ENCODE peak calls at places on chromosomes 2 and 18, in ten cellular contexts. M is breast epithelium, Q is stomach, A is A549, N is heart left ventricle, Y is tibial nerve, W is prostate gland, D is ovary, L is spleen, F is right lobe of liver. E is an unnamed sample.

GRCh38 chr2:185201063-185201462 is 537.5 kb upstream of the FSIP2 start:
- DNase-seq in W (no peak), L (no peak), D (no peak), F (no peak), A (no peak), Y (no peak), Q (no peak), N (no peak), M (no peak), E (no peak)

GRCh38 chr2:67954125-67954748 is 108.6 kb downstream of the C1D start:
- DNase-seq in A (no peak), Y (no peak), N (no peak), W (peak), M (no peak), L (no peak), D (no peak), F (no peak), Q (peak), E (peak)

GRCh38 chr2:144938308-144938709 is 418.4 kb upstream of the ZEB2 start:
- DNase-seq in W (no peak), Y (no peak), L (no peak), F (no peak), N (no peak), A (peak), M (no peak), Q (no peak), D (no peak), E (no peak)

GRCh38 chr2:145068509-145068908 is 548.6 kb upstream of the ZEB2 start:
- DNase-seq in A (no peak), M (no peak), Y (no peak), W (no peak), Q (no peak), L (no peak), N (no peak), F (no peak), D (no peak), E (no peak)

GRCh38 chr2:10042301-10043161 is 819 bp upstream of the KLF11 start:
- DNase-seq in L (peak), M (no peak), A (no peak), Q (peak), F (peak), N (peak), D (peak), W (no peak), Y (peak), E (peak)

GRCh38 chr2:234464291-234464645 is 32.6 kb downstream of the ARL4C start:
- DNase-seq in A (no peak), M (no peak), N (no peak), W (no peak), L (no peak), Q (no peak), F (no peak), Y (no peak), D (no peak), E (no peak)

GRCh38 chr2:29698216-29698615 is 223.2 kb downstream of the ALK start:
- DNase-seq in A (no peak), Y (no peak), Q (no peak), W (no peak), N (no peak), F (no peak), M (no peak), L (no peak), D (no peak), E (no peak)

GRCh38 chr18:3593381-3593903 is 143.5 kb downstream of the TGIF1 start:
- DNase-seq in Q (no peak), W (peak), L (no peak), M (peak), A (peak), N (no peak), F (no peak), D (peak), Y (no peak), E (no peak)

GRCh38 chr2:56357655-56358295 is 174.0 kb downstream of the CCDC85A start:
- DNase-seq in N (no peak), Q (no peak), D (no peak), A (no peak), Y (no peak), F (no peak), W (no peak), L (no peak), M (no peak), E (no peak)

GRCh38 chr2:224362094-224362493 is 39.8 kb downstream of the FAM124B start:
- DNase-seq in W (no peak), Q (no peak), M (no peak), D (no peak), N (no peak), A (no peak), Y (no peak), L (no peak), F (no peak), E (no peak)

GRCh38 chr2:224357098-224357901 is 44.6 kb downstream of the FAM124B start:
- DNase-seq in N (no peak), Q (peak), M (peak), F (no peak), D (peak), W (peak), A (peak), Y (no peak), L (no peak), E (peak)

GRCh38 chr2:224359569-224359968 is 42.3 kb downstream of the FAM124B start:
- DNase-seq in A (peak), W (no peak), N (no peak), M (no peak), L (no peak), Y (no peak), F (no peak), D (no peak), Q (no peak), E (no peak)

GRCh38 chr2:224363281-224363680 is 38.6 kb downstream of the FAM124B start:
- DNase-seq in A (peak), D (no peak), F (no peak), W (no peak), N (no peak), Q (no peak), M (no peak), Y (no peak), L (no peak), E (no peak)

DNA sequence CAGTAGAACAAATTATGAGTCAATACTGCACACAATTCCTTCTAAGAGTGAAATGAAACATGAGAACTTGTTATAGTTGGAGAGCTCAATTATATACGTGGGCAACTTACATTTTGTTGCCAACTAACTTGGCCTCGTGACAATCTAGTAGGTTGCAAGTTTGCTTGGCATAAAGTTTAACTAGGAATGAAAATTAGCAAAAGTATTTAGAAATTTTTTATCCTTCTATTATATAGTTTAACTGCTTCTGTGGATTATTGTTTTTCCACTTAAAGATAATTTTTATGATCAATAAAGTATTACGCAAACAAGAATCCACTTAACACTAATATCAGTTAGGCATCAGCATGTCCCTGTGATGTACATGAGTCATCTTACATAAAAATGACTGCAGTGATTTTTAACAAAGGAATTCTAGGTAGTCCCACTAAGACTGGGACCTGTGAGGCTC is 41.1 kb downstream of the FAM124B start:
- DNase-seq in N (no peak), Q (no peak), W (no peak), Y (no peak), A (no peak), M (no peak), F (no peak), L (no peak), D (no peak), E (no peak)
- H3K4me3 ChIP-seq in N (no peak), Q (no peak), W (no peak), Y (no peak), A (no peak), M (no peak), F (no peak), L (no peak), D (no peak), E (no peak)

GRCh38 chr2:201813996-201814845 is 7.9 kb downstream of the CDK15 start:
- DNase-seq in D (no peak), N (no peak), W (no peak), Y (no peak), M (no peak), L (no peak), A (no peak), F (no peak), Q (no peak), E (no peak)
- H3K27ac ChIP-seq in D (no peak), N (no peak), W (no peak), Y (no peak), M (no peak), L (no peak), A (no peak), F (no peak), Q (no peak), E (no peak)

DNA sequence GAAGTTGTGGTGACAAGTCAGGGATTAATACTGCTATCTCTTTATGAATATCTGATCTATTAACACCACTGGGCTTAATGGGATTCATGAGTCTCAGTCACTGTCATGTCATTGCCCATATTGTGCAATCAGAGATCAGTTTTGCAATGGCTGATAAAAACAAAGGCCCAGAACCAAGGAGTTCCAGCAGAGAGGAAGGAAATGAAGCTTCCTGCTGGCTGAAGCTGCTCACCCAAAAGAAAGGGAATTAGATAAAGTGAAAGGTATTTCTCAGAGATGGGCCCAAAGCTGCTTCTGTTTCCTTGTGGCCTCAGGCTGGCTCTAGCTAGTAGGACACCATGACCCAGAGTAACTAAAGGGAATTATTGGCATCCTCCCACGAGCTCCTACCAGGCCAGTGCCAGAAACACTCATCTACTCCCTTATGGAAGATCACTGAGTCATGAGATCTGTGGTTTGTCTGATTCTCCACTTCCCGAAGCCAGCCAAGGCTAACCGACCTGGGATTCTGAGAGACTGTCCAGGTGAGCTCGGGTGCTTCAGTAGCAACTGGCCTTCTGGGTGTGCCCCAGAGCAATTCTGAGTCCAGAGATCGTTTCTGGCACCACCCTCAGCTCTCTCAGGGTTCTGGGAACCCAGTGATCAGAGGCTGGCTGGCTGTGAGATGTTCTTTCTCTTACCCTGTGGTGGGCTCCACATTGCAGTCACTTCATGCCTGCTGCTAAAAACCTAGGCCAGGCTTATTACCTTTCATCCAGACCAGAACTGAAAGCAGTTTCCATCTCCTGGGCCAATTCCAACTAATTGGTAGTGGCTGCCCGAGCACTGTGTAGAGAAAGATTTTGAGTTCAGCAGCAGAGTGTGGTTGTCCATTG is 129.5 kb upstream of the PELI1 start:
- DNase-seq in M (peak), Q (peak), Y (no peak), D (peak), F (peak), L (no peak), A (peak), W (peak), N (peak), E (peak)
- TF ChIP-seq POLR2A in M (no peak), Q (no peak), Y (no peak), D (no peak), F (peak), L (no peak), A (no peak), W (no peak), N (no peak), E (no peak)

DNA sequence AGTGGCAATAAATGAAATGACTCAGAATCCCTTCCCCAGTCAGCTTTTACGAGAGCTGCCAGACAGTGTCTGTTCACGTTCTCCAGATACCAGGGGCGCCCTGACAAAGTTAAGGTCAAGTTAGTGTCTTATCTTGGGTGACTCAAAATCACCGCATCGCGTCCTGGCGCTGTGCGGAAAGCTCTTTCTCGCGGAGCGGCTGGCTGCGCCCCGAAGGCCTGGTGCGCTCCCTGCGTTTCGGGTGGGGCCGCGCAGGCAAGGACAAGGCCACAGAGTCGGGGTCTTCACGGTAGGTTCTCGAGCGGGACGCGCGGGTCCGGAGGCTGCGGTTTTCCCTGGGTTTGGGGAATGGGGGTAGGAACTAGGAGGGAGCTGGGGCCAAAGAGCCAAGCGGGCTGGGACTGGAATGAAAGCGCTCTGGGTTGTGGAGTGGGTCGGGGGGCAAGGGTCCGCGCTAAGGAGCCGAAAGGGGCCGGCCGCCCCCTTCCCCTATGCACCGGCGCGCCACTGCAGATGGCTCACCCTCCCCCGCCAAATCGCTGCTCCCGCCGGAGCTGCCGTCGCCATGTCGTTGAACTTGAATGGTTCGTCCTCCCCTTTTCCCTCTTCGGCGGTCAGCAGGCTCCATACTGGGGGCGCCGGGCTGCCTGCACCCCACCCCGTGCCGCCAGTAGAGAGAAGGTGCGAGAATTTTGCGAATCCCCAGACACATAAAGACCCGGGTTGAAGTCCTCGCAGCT is 2.6 kb upstream of the HOXD11 start:
- DNase-seq in A (peak), Q (no peak), D (no peak), W (no peak), M (no peak), N (no peak), F (no peak), L (no peak), Y (no peak), E (no peak)
- H3K4me3 ChIP-seq in A (peak), Q (no peak), D (peak), W (peak), M (peak), N (no peak), F (no peak), L (no peak), Y (no peak), E (no peak)

DNA sequence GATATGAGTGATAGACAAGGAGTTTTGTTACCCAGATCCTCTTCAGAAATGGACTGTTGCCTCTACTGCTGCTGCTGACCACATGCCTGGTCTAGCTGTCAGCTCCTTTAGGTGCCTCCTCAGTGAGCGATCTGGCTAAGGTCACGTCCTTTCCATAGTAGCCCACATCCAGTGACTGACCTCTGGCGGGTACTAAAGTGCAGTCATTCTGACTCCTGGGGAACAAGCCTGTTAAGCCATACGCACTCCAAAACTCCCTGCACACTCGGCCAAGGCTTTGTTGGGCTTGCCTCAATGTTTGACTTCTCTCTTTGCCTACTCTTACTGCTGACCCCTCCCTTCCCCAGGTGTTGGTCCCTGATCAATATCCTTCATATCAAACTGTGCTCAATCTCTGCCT is 685.2 kb downstream of the IRS1 start:
- DNase-seq in Q (no peak), A (peak), F (peak), M (no peak), W (no peak), Y (no peak), N (peak), D (no peak), L (no peak), E (no peak)
- H3K27ac ChIP-seq in Q (no peak), A (peak), F (no peak), M (no peak), W (no peak), Y (no peak), N (no peak), D (no peak), L (no peak), E (no peak)

GRCh38 chr2:108161298-108161697 is 78.5 kb upstream of the SULT1C3 start:
- DNase-seq in Y (no peak), D (no peak), Q (no peak), L (no peak), M (no peak), W (no peak), A (no peak), N (no peak), F (no peak), E (no peak)
- TF ChIP-seq POLR2A in Y (no peak), D (no peak), Q (no peak), L (no peak), M (no peak), W (no peak), A (no peak), N (no peak), F (no peak), E (no peak)

GRCh38 chr2:133531382-133531781 is 36.9 kb downstream of the NCKAP5 start:
- DNase-seq in Y (no peak), W (no peak), L (no peak), A (no peak), N (no peak), F (no peak), Q (no peak), D (no peak), M (no peak), E (no peak)

GRCh38 chr2:133530645-133531044 is 37.6 kb downstream of the NCKAP5 start:
- DNase-seq in N (no peak), D (no peak), Y (no peak), M (no peak), W (no peak), L (no peak), Q (no peak), A (no peak), F (no peak), E (no peak)

DNA sequence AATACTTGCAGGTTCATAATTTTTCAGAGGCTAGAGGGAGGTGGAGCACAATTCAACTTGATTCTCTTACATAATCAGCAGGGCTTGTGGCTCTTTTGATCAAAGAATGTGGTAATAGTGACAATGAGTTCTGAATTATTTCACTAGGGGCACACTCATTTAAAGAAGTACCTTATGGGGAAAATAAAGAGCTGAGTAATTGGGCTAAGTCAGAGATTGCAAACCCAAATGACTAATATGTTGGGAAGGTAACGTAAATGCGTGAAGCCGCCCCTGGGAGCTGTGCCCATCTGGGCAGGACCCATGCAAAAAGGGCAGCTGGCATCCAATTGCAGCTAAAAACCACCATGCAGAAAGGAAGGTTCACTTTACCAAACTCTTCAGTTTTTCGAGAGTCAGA is 35.3 kb downstream of the NCKAP5 start:
- DNase-seq in Q (no peak), D (no peak), Y (no peak), F (no peak), L (no peak), A (peak), M (no peak), W (no peak), N (no peak), E (no peak)
- H3K4me3 ChIP-seq in Q (no peak), D (no peak), Y (no peak), F (no peak), L (no peak), A (no peak), M (no peak), W (no peak), N (no peak), E (no peak)

DNA sequence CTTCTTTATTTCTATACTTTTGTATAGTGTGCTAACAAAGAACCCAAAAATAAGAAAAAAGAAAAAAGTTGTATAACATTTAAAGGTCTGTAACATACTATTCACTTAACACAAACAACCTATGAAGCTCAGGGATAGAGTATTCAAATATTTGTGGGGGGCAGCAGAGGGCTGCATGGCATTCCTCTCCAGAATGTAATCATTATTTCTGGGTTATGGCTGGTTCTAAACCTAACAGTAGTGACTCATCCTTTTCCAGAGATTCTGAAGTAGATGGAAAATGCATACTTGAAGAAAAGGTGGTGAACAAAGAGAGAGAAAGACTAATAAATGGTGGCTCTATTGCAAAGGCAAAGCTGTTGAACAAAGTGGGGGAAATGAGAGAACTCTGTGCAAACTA is 249.4 kb downstream of the NRXN1 start:
- DNase-seq in Y (no peak), F (no peak), N (no peak), L (no peak), M (no peak), Q (no peak), W (no peak), D (no peak), A (no peak), E (no peak)
- H3K27ac ChIP-seq in Y (peak), F (no peak), N (no peak), L (no peak), M (no peak), Q (no peak), W (no peak), D (no peak), A (no peak), E (no peak)

DNA sequence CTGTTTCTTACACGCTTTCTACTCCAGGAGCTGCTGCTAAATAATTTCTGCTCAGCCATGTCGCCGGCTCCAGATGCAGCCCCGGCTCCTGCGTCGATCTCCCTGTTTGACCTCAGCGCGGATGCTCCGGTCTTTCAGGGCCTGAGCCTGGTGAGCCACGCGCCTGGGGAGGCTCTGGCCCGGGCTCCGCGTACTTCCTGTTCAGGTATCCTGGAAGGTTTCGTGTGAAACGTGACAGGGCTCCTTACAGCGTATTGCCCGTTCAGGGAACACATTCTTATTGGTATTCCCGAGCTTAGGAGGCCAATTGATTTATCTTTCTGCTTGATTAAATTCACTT is 565 bp downstream of the ANKZF1 start:
- DNase-seq in A (no peak), F (peak), W (peak), D (no peak), L (peak), Y (no peak), M (peak), N (no peak), Q (peak), E (peak)
- TF ChIP-seq POLR2A in A (no peak), F (no peak), W (no peak), D (no peak), L (no peak), Y (no peak), M (no peak), N (no peak), Q (no peak), E (no peak)